ENCODE peak calls at places on chromosomes 13 and 19, in nine cellular contexts. F is thoracic aorta; P is CD8-positive, alpha-beta T cell; O is mucosa of descending colon; T is hepatocyte; N is mammary epithelial cell; K is heart right ventricle; Z is transverse colon; R is HCT116. H is an unnamed sample.

GRCh38 chr13:108195861-108196260 is 19.5 kb downstream of the LIG4 start:
- DNase-seq in R (no peak), N (no peak), T (no peak), F (no peak), O (no peak), K (no peak), P (no peak), Z (no peak), H (no peak)

GRCh38 chr19:50568321-50569022 is at the start of gene LRRC4B:
- DNase-seq in T (peak; percentile 60), N (no peak), P (no peak), R (no peak), O (no peak), F (no peak), Z (no peak), K (no peak), H (no peak)

GRCh38 chr13:52010890-52011689 is at the start of gene ATP7B:
- DNase-seq in F (no peak), Z (peak; percentile 34), O (no peak), N (no peak), T (peak; percentile 43), R (no peak), K (peak; percentile 15), P (peak; percentile 3), H (no peak)

GRCh38 chr13:57629821-57630235 is 1.7 kb upstream of the PCDH17 start:
- DNase-seq in O (peak; percentile 49), T (peak; percentile 94), N (no peak), F (no peak), P (no peak), R (no peak), Z (peak; percentile 27), K (peak; percentile 92), H (peak; percentile 93)

GRCh38 chr19:55526216-55527196 is 10.4 kb downstream of the SBK2 start:
- DNase-seq in Z (peak; percentile 80), O (peak; percentile 82), P (no peak), K (peak; percentile 72), F (no peak), R (no peak), N (no peak), T (peak; percentile 75), H (peak; percentile 53)

GRCh38 chr13:32538234-32538620 is 368 bp downstream of the N4BP2L2 start:
- DNase-seq in R (no peak), F (no peak), P (no peak), N (peak; percentile 66), T (peak; percentile 54), O (peak; percentile 62), K (peak; percentile 44), Z (no peak), H (peak; percentile 53)

GRCh38 chr13:38883783-38884182 is 106.8 kb downstream of the STOML3 start:
- DNase-seq in F (no peak), O (no peak), N (no peak), T (no peak), P (no peak), K (no peak), R (no peak), Z (no peak), H (no peak)

GRCh38 chr19:17078920-17079709 is 3.5 kb downstream of the MYO9B start:
- DNase-seq in O (no peak), R (no peak), T (no peak), F (no peak), Z (no peak), K (no peak), P (no peak), N (peak; percentile 17), H (no peak)

GRCh38 chr19:4722671-4723464 is 774 bp downstream of the DPP9 start:
- DNase-seq in Z (no peak), F (no peak), T (peak; percentile 31), K (peak; percentile 41), O (no peak), P (peak; percentile 7), N (peak; percentile 50), R (no peak), H (peak; percentile 65)

GRCh38 chr13:20633802-20634201 is 66.8 kb downstream of the IFT88 start:
- DNase-seq in N (peak; percentile 59), Z (no peak), T (no peak), P (no peak), R (no peak), O (no peak), K (no peak), F (no peak), H (no peak)

GRCh38 chr13:19267746-19268145 is 86.1 kb upstream of the TUBA3C start:
- DNase-seq in R (no peak), K (no peak), Z (no peak), N (no peak), F (no peak), T (no peak), O (no peak), P (no peak), H (no peak)

GRCh38 chr13:33119886-33120543 is 103.8 kb downstream of the KL start:
- DNase-seq in P (no peak), K (no peak), T (no peak), Z (no peak), N (peak; percentile 81), R (peak; percentile 6), O (no peak), F (no peak), H (no peak)

GRCh38 chr13:110698689-110699088 is 7.2 kb downstream of the CARS2 start:
- DNase-seq in Z (no peak), T (no peak), P (no peak), O (no peak), F (no peak), K (no peak), N (no peak), R (no peak), H (no peak)

GRCh38 chr13:110702089-110702488 is 3.8 kb downstream of the CARS2 start:
- DNase-seq in P (no peak), N (no peak), Z (no peak), R (no peak), O (no peak), T (no peak), K (no peak), F (no peak), H (no peak)

GRCh38 chr13:110700186-110700585 is 5.7 kb downstream of the CARS2 start:
- DNase-seq in P (no peak), F (no peak), O (no peak), R (no peak), N (no peak), K (no peak), Z (no peak), T (no peak), H (no peak)

GRCh38 chr13:110697842-110698241 is 8.1 kb downstream of the CARS2 start:
- DNase-seq in K (no peak), R (no peak), N (no peak), Z (no peak), T (no peak), O (no peak), P (no peak), F (no peak), H (no peak)

DNA sequence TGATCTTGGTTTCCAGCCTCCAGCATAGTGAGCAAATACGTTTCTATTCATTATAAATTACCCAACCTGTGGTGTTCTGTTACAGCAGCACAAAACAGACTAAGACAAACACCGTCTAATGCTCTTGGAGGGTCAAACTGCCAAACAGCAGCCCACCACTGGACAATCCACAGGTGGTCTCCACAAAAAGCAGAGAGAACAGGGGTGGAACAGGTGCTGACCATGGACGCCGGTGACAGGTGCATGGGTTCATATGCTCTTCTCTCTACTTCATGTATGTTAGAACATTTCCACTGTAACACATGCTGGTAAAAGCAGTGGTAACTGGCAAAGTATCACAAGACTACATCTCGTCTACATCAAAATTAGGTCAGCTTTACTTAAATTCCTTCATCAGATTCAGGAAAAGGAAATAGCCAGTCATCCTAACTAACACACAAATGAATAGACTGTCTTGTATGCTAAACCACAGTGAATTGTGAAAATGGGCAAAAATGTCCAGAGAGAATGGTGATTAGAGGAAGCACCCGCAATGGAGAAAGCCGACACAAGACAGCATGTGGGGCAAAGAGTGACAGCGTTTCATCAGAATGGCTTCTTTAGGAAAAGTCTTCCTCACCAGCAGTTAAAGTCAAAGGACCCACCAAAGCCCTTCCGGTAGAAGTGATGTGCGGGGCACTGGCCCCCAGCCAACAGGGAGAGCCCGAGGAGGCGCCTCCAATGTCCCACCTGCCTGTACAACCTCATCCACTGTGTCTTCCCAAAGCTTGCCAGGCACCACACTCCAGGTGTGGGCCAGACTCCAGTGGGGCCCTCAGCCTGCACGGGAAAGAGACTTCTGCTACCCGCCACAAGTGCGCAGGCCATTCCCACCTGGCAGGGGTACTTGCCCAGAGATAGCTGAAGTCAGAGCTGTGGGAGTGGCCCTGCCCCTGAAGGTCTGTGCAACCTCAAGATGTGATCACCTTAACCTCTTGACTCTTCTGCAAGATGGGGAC is 6.5 kb downstream of the CARS2 start:
- DNase-seq in R (no peak), T (no peak), N (no peak), F (no peak), P (no peak), Z (no peak), K (no peak), O (no peak), H (no peak)
- H3K36me3 ChIP-seq in R (peaks cover 39% of the 10 kb centered on the region), T (no peaks in the 10 kb centered on the region), N (peaks cover 46% of the 10 kb centered on the region), F (peaks cover 39% of the 10 kb centered on the region), P (peaks cover 20% of the 10 kb centered on the region), Z (peaks cover 24% of the 10 kb centered on the region), K (no peaks in the 10 kb centered on the region), O (no peaks in the 10 kb centered on the region), H (peaks cover 4% of the 10 kb centered on the region)

GRCh38 chr19:41294393-41294792 is 15.6 kb upstream of the CCDC97 start:
- DNase-seq in Z (no peak), P (no peak), F (no peak), K (no peak), T (no peak), N (no peak), R (no peak), O (no peak), H (no peak)
- H3K36me3 ChIP-seq in Z (peaks cover 75% of the 10 kb centered on the region), P (peaks cover 63% of the 10 kb centered on the region), F (peaks cover 63% of the 10 kb centered on the region), K (peaks cover 3% of the 10 kb centered on the region), T (peaks cover 10% of the 10 kb centered on the region), N (peaks cover 54% of the 10 kb centered on the region), R (peaks cover 90% of the 10 kb centered on the region), O (peaks cover 30% of the 10 kb centered on the region), H (peaks cover 40% of the 10 kb centered on the region)

GRCh38 chr13:79196366-79196765 is 209.7 kb downstream of the RBM26 start:
- DNase-seq in N (no peak), P (no peak), T (no peak), R (no peak), F (no peak), K (no peak), O (no peak), Z (no peak), H (no peak)
- H3K36me3 ChIP-seq in N (no peaks in the 10 kb centered on the region), P (no peaks in the 10 kb centered on the region), T (no peaks in the 10 kb centered on the region), R (no peaks in the 10 kb centered on the region), F (no peaks in the 10 kb centered on the region), K (no peaks in the 10 kb centered on the region), O (no peaks in the 10 kb centered on the region), Z (no peaks in the 10 kb centered on the region), H (no peaks in the 10 kb centered on the region)

DNA sequence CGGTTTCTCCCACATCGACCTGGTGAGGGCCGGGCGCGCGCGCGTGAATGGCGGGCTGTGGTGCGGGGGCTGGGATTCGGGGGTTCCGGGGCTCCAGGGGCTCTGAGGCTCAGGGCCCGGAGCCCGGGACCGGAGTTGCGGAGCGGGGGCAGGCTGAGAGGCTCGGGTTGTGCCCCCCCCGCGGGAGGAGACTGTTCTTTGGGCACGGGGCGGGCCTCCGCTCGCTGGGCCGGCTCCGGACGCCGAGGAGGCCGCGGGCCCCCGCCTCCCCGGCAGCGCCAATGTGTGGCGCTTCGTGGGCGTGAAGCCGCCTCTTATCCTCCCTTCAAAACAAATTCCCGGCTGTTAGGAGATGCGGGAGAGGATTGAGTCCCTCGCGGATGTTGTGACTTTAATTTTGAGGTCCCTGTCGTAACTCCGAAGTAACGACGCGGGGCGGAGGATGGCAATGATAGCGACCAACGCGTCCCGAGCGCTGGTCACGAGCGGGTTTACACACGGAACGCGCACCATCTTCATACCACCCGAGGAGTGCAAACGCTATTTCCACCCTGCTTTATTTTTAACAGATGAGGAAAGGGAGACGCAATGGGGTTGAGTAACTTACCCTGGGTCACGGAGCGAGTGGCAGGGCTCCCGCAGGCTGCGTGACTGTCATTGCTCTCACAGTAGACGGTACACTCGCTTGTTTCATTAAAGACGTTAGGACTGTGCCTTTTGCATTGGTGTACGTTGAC is 536 bp downstream of the UBA2 start:
- DNase-seq in R (no peak), Z (peak; percentile 45), F (no peak), K (peak; percentile 25), P (peak; percentile 24), N (peak; percentile 57), O (peak; percentile 52), T (peak; percentile 58), H (peak; percentile 17)
- H3K36me3 ChIP-seq in R (peaks cover 40% of the 10 kb centered on the region), Z (no peaks in the 10 kb centered on the region), F (no peaks in the 10 kb centered on the region), K (no peaks in the 10 kb centered on the region), P (peaks cover 6% of the 10 kb centered on the region), N (peaks cover 13% of the 10 kb centered on the region), O (no peaks in the 10 kb centered on the region), T (no peaks in the 10 kb centered on the region), H (no peaks in the 10 kb centered on the region)

H was measured in body of pancreas.